ENCODE peak calls at places on chromosomes 11 and 22, in nine cellular contexts. J, A, H, N, W, L, X, R and Q are unnamed samples.

GRCh38 chr11:126194121-126194543 is 17.3 kb downstream of the RPUSD4 start:
- DNase-seq in X (peak; percentile 50), N (no peak), J (peak; percentile 55), R (peak; percentile 63), W (peak; percentile 67), A (no peak), L (peak; percentile 82), H (peak; percentile 44), Q (peak; percentile 35)

GRCh38 chr11:44305149-44305642 is 4.7 kb downstream of the ALX4 start:
- DNase-seq in H (no peak), X (no peak), L (no peak), J (no peak), R (no peak), W (peak; percentile 24), N (no peak), A (no peak), Q (no peak)

GRCh38 chr11:8261921-8262551 is 1.6 kb downstream of the LMO1 start:
- DNase-seq in W (no peak), J (no peak), H (no peak), R (no peak), N (no peak), L (peak; percentile 56), A (no peak), X (no peak), Q (no peak)

GRCh38 chr11:5380740-5381342 is 2.8 kb upstream of the OR51M1 start:
- DNase-seq in N (no peak), J (peak; percentile 36), H (peak; percentile 52), R (peak; percentile 59), X (peak; percentile 70), W (peak; percentile 69), L (peak; percentile 40), A (peak; percentile 36), Q (peak; percentile 74)

GRCh38 chr22:42582987-42583386 is 29.2 kb downstream of the SERHL2 start:
- DNase-seq in X (no peak), H (no peak), J (no peak), A (no peak), L (no peak), N (no peak), W (no peak), R (no peak), Q (no peak)

GRCh38 chr11:58576792-58577440 is 1.3 kb upstream of the LPXN start:
- DNase-seq in J (no peak), X (peak; percentile 38), A (no peak), R (peak; percentile 44), H (peak; percentile 36), L (peak; percentile 5), W (peak; percentile 53), N (no peak), Q (no peak)

GRCh38 chr11:114183041-114183511 is 113.1 kb upstream of the NNMT start:
- DNase-seq in R (no peak), L (no peak), N (no peak), J (no peak), W (no peak), A (no peak), X (peak; percentile 27), H (no peak), Q (no peak)

GRCh38 chr11:61467609-61468401 is 37.9 kb downstream of the SDHAF2 start:
- DNase-seq in X (no peak), H (no peak), N (no peak), R (no peak), J (no peak), L (no peak), A (no peak), W (no peak), Q (no peak)

GRCh38 chr11:61023086-61024035 is 51.9 kb downstream of the CD6 start:
- DNase-seq in J (no peak), R (no peak), W (no peak), H (no peak), N (no peak), L (no peak), A (no peak), X (no peak), Q (no peak)

GRCh38 chr22:11253000-11253511 is 4274.9 kb upstream of the OR11H1 start:
- DNase-seq in H (no peak), R (no peak), J (no peak), W (no peak), L (no peak), X (no peak), N (no peak), A (no peak), Q (no peak)

GRCh38 chr11:130581631-130582030 is 133.2 kb downstream of the ADAMTS15 start:
- DNase-seq in R (no peak), W (no peak), A (no peak), N (no peak), L (no peak), J (no peak), X (no peak), H (no peak), Q (no peak)

GRCh38 chr22:49404576-49405199 is 423.0 kb downstream of the BRD1 start:
- DNase-seq in A (no peak), N (no peak), X (no peak), L (no peak), J (no peak), R (peak; percentile 91), W (no peak), H (no peak), Q (no peak)

GRCh38 chr11:57792060-57792541 is 30.5 kb downstream of the CTNND1 start:
- DNase-seq in L (no peak), W (peak; percentile 46), X (peak; percentile 44), N (peak; percentile 93), J (no peak), A (no peak), H (no peak), R (peak; percentile 98), Q (no peak)

GRCh38 chr11:69372589-69373250 is 78.8 kb downstream of the MYEOV start:
- DNase-seq in H (no peak), J (no peak), R (no peak), X (no peak), L (no peak), N (no peak), A (no peak), W (no peak), Q (no peak)

GRCh38 chr22:40387758-40388157 is 17.4 kb downstream of the SGSM3 start:
- DNase-seq in N (no peak), H (peak; percentile 55), R (no peak), X (no peak), W (no peak), J (no peak), L (no peak), A (no peak), Q (no peak)

DNA sequence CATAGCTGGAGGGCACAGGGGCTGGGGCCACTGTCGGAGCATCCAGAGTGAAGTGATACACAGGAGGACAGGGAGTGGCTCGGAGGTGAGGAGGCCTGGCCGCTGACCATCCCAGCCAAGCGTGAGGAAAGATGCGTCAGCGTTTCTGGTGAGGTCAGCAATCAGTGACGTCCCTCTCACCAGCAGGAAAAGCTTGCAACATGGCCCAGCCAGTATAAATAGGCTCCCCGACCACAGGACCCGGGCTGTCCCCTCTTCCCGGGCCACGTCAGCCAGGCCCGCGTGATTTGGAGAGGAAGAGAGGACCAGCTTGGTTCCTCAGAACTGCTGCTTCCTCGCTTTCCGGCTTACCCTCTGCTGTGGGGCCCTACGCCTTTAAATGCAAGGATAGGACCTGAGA is 4.2 kb upstream of the OSM start:
- DNase-seq in X (peak; percentile 44), W (no peak), L (no peak), H (no peak), R (no peak), J (no peak), A (no peak), N (no peak), Q (no peak)
- TF ChIP-seq MAX in X (no peak), W (no peak), L (no peak), H (no peak), R (no peak), J (no peak), A (no peak), N (no peak), Q (no peak)

DNA sequence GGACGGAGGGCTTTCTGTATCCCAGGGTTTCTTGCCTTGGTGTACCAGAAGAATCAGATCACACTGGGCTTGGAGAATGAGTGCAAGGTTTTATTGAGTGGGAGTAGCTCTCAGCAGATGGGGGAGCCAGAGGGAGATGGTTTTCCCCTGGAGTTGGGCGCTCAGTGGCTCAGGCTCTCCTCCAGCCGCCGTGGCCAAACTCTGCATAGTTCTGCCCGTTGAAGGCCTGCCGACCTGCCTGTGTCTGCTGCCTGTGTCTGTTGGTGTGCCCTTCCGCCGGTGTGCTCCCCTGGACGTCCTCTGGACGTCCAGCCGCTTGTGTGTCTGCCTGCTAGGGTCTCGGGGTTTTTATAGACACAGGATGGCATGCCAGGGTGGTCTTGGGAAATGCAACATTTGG is 4.5 kb upstream of the ALKBH8 start:
- DNase-seq in A (no peak), X (no peak), R (no peak), W (no peak), L (no peak), N (no peak), J (no peak), H (no peak), Q (no peak)
- TF ChIP-seq MAX in A (no peak), X (no peak), R (no peak), W (no peak), L (no peak), N (no peak), J (no peak), H (no peak), Q (no peak)

DNA sequence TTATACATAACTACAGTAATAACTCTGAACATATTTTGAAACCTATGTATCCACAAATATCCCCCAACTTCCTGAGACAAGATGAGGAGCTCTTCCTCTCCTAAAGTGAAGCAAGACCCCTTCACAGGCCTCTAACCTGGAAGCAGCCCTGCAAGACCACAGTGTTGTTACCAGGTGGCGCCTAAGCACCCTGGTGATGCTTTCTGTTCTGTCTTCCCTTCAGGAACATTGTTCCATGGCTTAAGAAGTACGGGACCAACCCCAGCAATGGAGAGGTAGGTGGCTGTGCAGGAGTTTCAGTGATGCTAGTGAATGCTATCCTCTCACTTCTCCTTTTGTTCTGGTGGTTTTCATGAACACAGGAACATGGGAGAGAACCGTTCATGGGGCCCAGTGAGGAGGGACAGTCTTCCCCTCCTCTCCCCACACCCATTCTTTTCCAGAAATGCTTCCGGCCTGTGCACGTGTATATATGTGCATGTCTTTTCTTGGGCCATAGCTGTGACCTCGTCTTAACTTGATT is 6.4 kb downstream of the PPIL2 start:
- DNase-seq in L (no peak), R (no peak), H (no peak), W (no peak), N (no peak), J (no peak), X (no peak), A (no peak), Q (no peak)
- TF ChIP-seq MAX in L (no peak), R (no peak), H (no peak), W (no peak), N (no peak), J (no peak), X (no peak), A (no peak), Q (no peak)

GRCh38 chr11:35308157-35308556 is 111.2 kb downstream of the SLC1A2 start:
- DNase-seq in A (no peak), R (no peak), X (no peak), L (no peak), J (no peak), W (no peak), H (no peak), N (no peak), Q (no peak)
- TF ChIP-seq MAX in A (no peak), R (no peak), X (no peak), L (no peak), J (no peak), W (no peak), H (no peak), N (no peak), Q (no peak)